ENCODE peak calls at places on chromosome 22, in six cellular contexts. S, X, G, K, Q and I are unnamed samples.

GRCh38 chr22:38230108-38230825 is 28.5 kb downstream of the MAFF start:
- DNase-seq in S (no peak), X (peak; percentile 69), K (peak; percentile 22), G (no peak), Q (peak; percentile 20), I (no peak)

GRCh38 chr22:23023294-23023693 is 47.0 kb upstream of the GNAZ start:
- DNase-seq in Q (no peak), K (no peak), G (no peak), X (no peak), S (no peak), I (no peak)

GRCh38 chr22:29224121-29224858 is 18.6 kb downstream of the EMID1 start:
- DNase-seq in K (no peak), X (peak; percentile 11), S (no peak), Q (no peak), G (no peak), I (no peak)

GRCh38 chr22:22915670-22916035 is 28.0 kb downstream of the IGLL5 start:
- DNase-seq in S (no peak), K (no peak), G (no peak), X (no peak), Q (no peak), I (no peak)

GRCh38 chr22:35352214-35353111 is 28.4 kb upstream of the HMOX1 start:
- DNase-seq in X (no peak), K (peak; percentile 39), Q (peak; percentile 45), S (peak; percentile 76), G (no peak), I (no peak)

GRCh38 chr22:29268511-29269229 is 602 bp downstream of the EWSR1 start:
- DNase-seq in Q (peak; percentile 41), G (no peak), X (no peak), K (peak; percentile 62), S (no peak), I (no peak)

GRCh38 chr22:27370281-27370680 is 431.3 kb downstream of the MN1 start:
- DNase-seq in X (no peak), K (peak; percentile 1), Q (no peak), S (no peak), G (no peak), I (no peak)

GRCh38 chr22:23240639-23241389 is 60.5 kb downstream of the BCR start:
- DNase-seq in G (no peak), S (no peak), Q (no peak), X (no peak), K (peak; percentile 67), I (no peak)

GRCh38 chr22:37983860-37984791 is at the start of gene SOX10:
- DNase-seq in G (no peak), Q (no peak), S (peak; percentile 70), K (no peak), X (no peak), I (no peak)

GRCh38 chr22:40258463-40259046 is 80.8 kb downstream of the TNRC6B start:
- DNase-seq in K (no peak), S (no peak), X (no peak), G (no peak), Q (no peak), I (no peak)

GRCh38 chr22:50548046-50548912 is 2.6 kb downstream of the KLHDC7B start:
- DNase-seq in X (peak; percentile 81), G (no peak), Q (no peak), K (no peak), S (peak; percentile 61), I (peak; percentile 77)

GRCh38 chr22:21641417-21641794 is 696 bp upstream of the SDF2L1 start:
- DNase-seq in S (peak; percentile 59), G (no peak), K (peak; percentile 98), X (no peak), Q (peak; percentile 59), I (no peak)

GRCh38 chr22:49749885-49750510 is 77.7 kb downstream of the BRD1 start:
- DNase-seq in S (no peak), K (no peak), X (no peak), G (no peak), Q (no peak), I (no peak)

GRCh38 chr22:28002863-28003565 is 84.0 kb upstream of the PITPNB start:
- DNase-seq in G (no peak), S (no peak), K (no peak), X (no peak), Q (no peak), I (no peak)

GRCh38 chr22:21443735-21444421 is 23.3 kb upstream of the TMEM191C start:
- DNase-seq in S (peak; percentile 49), X (no peak), G (no peak), K (no peak), Q (no peak), I (no peak)

GRCh38 chr22:27588273-27588672 is 213.3 kb downstream of the MN1 start:
- DNase-seq in X (no peak), G (no peak), Q (no peak), K (no peak), S (no peak), I (no peak)

GRCh38 chr22:18954333-18954732 is 18.2 kb upstream of the PRODH start:
- DNase-seq in S (peak; percentile 94), K (peak; percentile 73), Q (peak; percentile 18), X (peak; percentile 83), G (no peak), I (peak; percentile 81)

GRCh38 chr22:37849089-37849751 is at the start of gene EIF3L:
- DNase-seq in S (peak; percentile 90), Q (peak; percentile 85), G (peak; percentile 51), X (peak; percentile 94), K (peak; percentile 93), I (peak; percentile 93)

GRCh38 chr22:29167032-29167911 is 38.4 kb upstream of the EMID1 start:
- DNase-seq in K (no peak), S (no peak), G (peak; percentile 100), Q (no peak), X (peak; percentile 78), I (peak; percentile 78)

GRCh38 chr22:46747646-46748045 is 9.6 kb upstream of the CERK start:
- DNase-seq in K (no peak), X (no peak), Q (no peak), G (no peak), S (no peak), I (no peak)

GRCh38 chr22:44164031-44164430 is 16.7 kb upstream of the PARVG start:
- DNase-seq in Q (no peak), G (no peak), S (no peak), K (no peak), X (no peak), I (no peak)

GRCh38 chr22:23204541-23205157 is 24.3 kb downstream of the BCR start:
- DNase-seq in S (no peak), Q (no peak), G (no peak), K (no peak), X (no peak), I (no peak)

GRCh38 chr22:20022231-20023069 is 1.5 kb downstream of the TANGO2 start:
- DNase-seq in S (no peak), X (no peak), G (no peak), Q (no peak), K (no peak), I (no peak)

GRCh38 chr22:39259698-39260097 is 14.9 kb upstream of the PDGFB start:
- DNase-seq in K (no peak), X (no peak), Q (no peak), S (no peak), G (no peak), I (no peak)

GRCh38 chr22:22687638-22688500 is 43.5 kb downstream of the GGTLC2 start:
- DNase-seq in K (peak; percentile 93), S (no peak), Q (peak; percentile 43), G (no peak), X (no peak), I (no peak)

GRCh38 chr22:24580276-24580675 is 12.6 kb downstream of the LRRC75B start:
- DNase-seq in Q (no peak), G (no peak), X (no peak), K (no peak), S (no peak), I (no peak)

GRCh38 chr22:25119609-25120008 is 80.0 kb upstream of the CRYBB3 start:
- DNase-seq in X (no peak), Q (no peak), S (no peak), G (no peak), K (no peak), I (no peak)

GRCh38 chr22:24028533-24028932 is 17.4 kb downstream of the CABIN1 start:
- DNase-seq in Q (no peak), S (no peak), K (no peak), X (no peak), G (no peak), I (no peak)

DNA sequence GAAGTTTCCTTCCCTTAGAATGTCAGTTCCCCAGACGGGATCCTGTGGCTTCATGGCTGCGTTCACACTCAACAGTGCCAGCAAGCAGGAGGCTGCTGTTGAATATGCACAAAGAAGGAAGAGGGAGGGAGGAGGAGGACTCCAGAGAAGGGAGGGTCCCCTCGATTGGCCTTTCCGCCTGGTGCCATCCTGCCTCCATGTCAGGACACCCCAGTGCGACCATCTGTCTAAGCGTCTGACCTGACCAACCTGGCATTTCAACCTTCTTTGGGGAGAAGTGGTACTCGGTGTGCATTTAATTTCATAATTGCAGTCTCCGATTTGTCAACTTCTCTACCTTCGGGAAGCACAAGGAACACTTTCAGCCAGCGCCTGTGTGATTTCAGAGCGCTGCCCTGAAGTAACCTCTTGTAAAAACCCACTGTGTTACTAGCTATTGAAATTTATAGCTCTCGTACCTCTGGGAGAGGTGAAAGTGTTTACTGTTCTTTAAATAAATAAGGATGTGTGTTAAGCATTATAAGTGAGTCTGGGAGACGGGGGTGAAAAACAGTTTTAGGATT is 1491.9 kb downstream of the TBC1D22A start:
- DNase-seq in X (no peak), G (no peak), S (no peak), Q (no peak), K (no peak), I (no peak)
- TF ChIP-seq POLR2AphosphoS5 in X (no peak), G (no peak), S (no peak), Q (no peak), K (no peak), I (no peak)

GRCh38 chr22:43159484-43160178 is 8.3 kb downstream of the TSPO start:
- DNase-seq in G (no peak), S (peak; percentile 77), Q (no peak), X (no peak), K (no peak), I (no peak)
- TF ChIP-seq TAF1 in G (no peak), S (no peak), Q (no peak), X (no peak), K (no peak), I (no peak)

GRCh38 chr22:45312415-45312814 is 2.7 kb downstream of the FAM118A start:
- DNase-seq in X (no peak), G (no peak), Q (no peak), K (no peak), S (no peak), I (no peak)

GRCh38 chr22:45310331-45311032 is 748 bp downstream of the FAM118A start:
- DNase-seq in Q (no peak), S (no peak), X (no peak), K (peak; percentile 27), G (no peak), I (no peak)

GRCh38 chr22:45308624-45309421 is 911 bp upstream of the FAM118A start:
- DNase-seq in X (no peak), S (peak; percentile 54), K (no peak), Q (no peak), G (no peak), I (no peak)

GRCh38 chr22:45311033-45311531 is 1.3 kb downstream of the FAM118A start:
- DNase-seq in X (no peak), K (no peak), S (no peak), Q (no peak), G (no peak), I (no peak)

GRCh38 chr22:45309422-45310227 is at the start of gene FAM118A:
- DNase-seq in Q (peak; percentile 87), G (peak; percentile 81), K (peak; percentile 91), X (peak; percentile 95), S (peak; percentile 100), I (peak; percentile 94)
- TF ChIP-seq POLR2A in Q (peak; percentile 65), G (peak; percentile 89), K (peak; percentile 76), X (peak; percentile 79), S (peak; percentile 81), I (peak; percentile 83)

GRCh38 chr22:36374603-36375024 is 13.2 kb downstream of the MYH9 start:
- DNase-seq in X (no peak), S (no peak), Q (no peak), K (no peak), G (no peak), I (no peak)
- TF ChIP-seq POLR2AphosphoS5 in X (no peak), S (no peak), Q (no peak), K (no peak), G (peak; percentile 20), I (no peak)